ENCODE peak calls at places on chromosomes 7 and 10, in seven cellular contexts. F is fibroblast of mammary gland; A is activated T-cell treated with anti-CD3 and anti-CD28 coated beads, Interleukin-2, amount 50 U/mL, for 4 hours; M is fibroblast of lung; L is AG08396; I is ELF-1; S is head of caudate nucleus. O is an unnamed sample.

GRCh38 chr7:2517004-2517403 is 2.6 kb upstream of the LFNG start:
- DNase-seq in L (peak; percentile 94), F (peak; percentile 88), I (no peak), M (peak; percentile 64), S (no peak), A (no peak), O (no peak)

GRCh38 chr10:77162697-77163096 is 474.9 kb downstream of the KCNMA1 start:
- DNase-seq in I (no peak), L (no peak), A (no peak), M (peak; percentile 59), S (no peak), F (peak; percentile 93), O (no peak)

GRCh38 chr7:114048386-114049235 is 129.8 kb upstream of the PPP1R3A start:
- DNase-seq in S (no peak), A (no peak), M (peak; percentile 42), F (peak; percentile 63), I (no peak), L (peak; percentile 15), O (no peak)

GRCh38 chr10:3710764-3711163 is 74.2 kb downstream of the KLF6 start:
- DNase-seq in M (no peak), F (no peak), I (no peak), L (no peak), A (no peak), S (no peak), O (no peak)

GRCh38 chr7:92904292-92905131 is 68.1 kb upstream of the CDK6 start:
- DNase-seq in S (no peak), F (peak; percentile 96), L (peak; percentile 77), I (peak; percentile 67), M (peak; percentile 91), A (peak; percentile 76), O (no peak)

GRCh38 chr10:59177031-59177861 is 803 bp downstream of the PHYHIPL start:
- DNase-seq in A (no peak), M (peak; percentile 91), L (peak; percentile 86), S (peak; percentile 64), I (peak; percentile 58), F (peak; percentile 93), O (peak; percentile 68)

GRCh38 chr7:36219429-36219828 is 66.4 kb downstream of the EEPD1 start:
- DNase-seq in I (no peak), A (no peak), L (no peak), S (no peak), F (no peak), M (no peak), O (no peak)

GRCh38 chr10:15474671-15475070 is 103.6 kb upstream of the FAM171A1 start:
- DNase-seq in F (peak; percentile 61), L (no peak), S (no peak), M (peak; percentile 43), I (no peak), A (no peak), O (no peak)

GRCh38 chr7:140062118-140062527 is 628 bp downstream of the PARP12 start:
- DNase-seq in M (no peak), F (no peak), L (no peak), A (peak; percentile 54), S (no peak), I (no peak), O (peak; percentile 42)

GRCh38 chr7:39248041-39248692 is 270.5 kb downstream of the POU6F2 start:
- DNase-seq in F (no peak), S (no peak), M (no peak), L (no peak), A (no peak), I (peak; percentile 30), O (no peak)

GRCh38 chr7:41437257-41438196 is 265.4 kb downstream of the INHBA start:
- DNase-seq in S (no peak), A (no peak), I (no peak), F (no peak), M (no peak), L (no peak), O (no peak)

GRCh38 chr10:58477902-58478301 is 34.8 kb upstream of the BICC1 start:
- DNase-seq in S (no peak), L (no peak), I (no peak), F (no peak), A (no peak), M (no peak), O (no peak)

GRCh38 chr10:133258818-133259602 is 17.7 kb downstream of the ADAM8 start:
- DNase-seq in L (peak; percentile 97), I (no peak), M (peak; percentile 99), S (peak; percentile 76), F (peak; percentile 99), A (peak; percentile 86), O (no peak)

GRCh38 chr7:94258418-94258817 is 136.3 kb upstream of the COL1A2 start:
- DNase-seq in F (no peak), M (no peak), A (no peak), L (no peak), I (no peak), S (no peak), O (no peak)

GRCh38 chr7:45988405-45989057 is 67.5 kb upstream of the IGFBP3 start:
- DNase-seq in S (no peak), A (no peak), M (no peak), F (no peak), L (no peak), I (no peak), O (no peak)

GRCh38 chr7:51455513-51455912 is 138.9 kb upstream of the COBL start:
- DNase-seq in S (no peak), A (no peak), F (no peak), L (no peak), M (no peak), I (no peak), O (no peak)

GRCh38 chr10:665579-666091 is 23.8 kb downstream of the DIP2C start:
- DNase-seq in M (peak; percentile 95), L (peak; percentile 87), I (no peak), F (peak; percentile 75), S (peak; percentile 52), A (no peak), O (no peak)

GRCh38 chr7:16644987-16645592 is 464 bp downstream of the ANKMY2 start:
- DNase-seq in I (no peak), S (no peak), L (peak; percentile 16), F (peak; percentile 43), A (no peak), M (peak; percentile 39), O (no peak)

GRCh38 chr7:144629598-144629997 is 206.3 kb downstream of the TPK1 start:
- DNase-seq in S (no peak), L (no peak), M (no peak), I (no peak), F (no peak), A (no peak), O (no peak)

GRCh38 chr10:69451784-69452251 is 553 bp downstream of the TSPAN15 start:
- DNase-seq in I (peak; percentile 66), F (no peak), L (no peak), M (no peak), S (no peak), A (no peak), O (peak; percentile 78)

GRCh38 chr7:137328389-137329120 is 15.0 kb downstream of the PTN start:
- DNase-seq in F (peak; percentile 7), S (peak; percentile 20), M (peak; percentile 39), L (peak; percentile 33), I (no peak), A (no peak), O (no peak)

GRCh38 chr7:123190109-123190831 is 9.5 kb downstream of the SLC13A1 start:
- DNase-seq in F (no peak), I (no peak), S (no peak), L (no peak), M (no peak), A (no peak), O (no peak)

GRCh38 chr10:79238606-79239005 is 108.7 kb upstream of the PPIF start:
- DNase-seq in M (peak; percentile 29), I (peak; percentile 49), A (no peak), L (no peak), S (no peak), F (no peak), O (no peak)

GRCh38 chr10:30439931-30440330 is 5.9 kb downstream of the MAP3K8 start:
- DNase-seq in I (no peak), L (no peak), S (no peak), F (no peak), M (no peak), A (no peak), O (no peak)

GRCh38 chr7:156612930-156613329 is 27.6 kb upstream of the RNF32 start:
- DNase-seq in M (no peak), I (no peak), S (no peak), L (no peak), A (peak; percentile 65), F (no peak), O (no peak)

GRCh38 chr10:120429395-120429794 is 27.6 kb upstream of the PLPP4 start:
- DNase-seq in A (no peak), F (no peak), S (no peak), L (no peak), I (no peak), M (no peak), O (no peak)

GRCh38 chr10:121155742-121156141 is 304.6 kb downstream of the WDR11 start:
- DNase-seq in L (no peak), F (no peak), S (no peak), A (no peak), I (no peak), M (no peak), O (no peak)

GRCh38 chr10:88154596-88155250 is 291.3 kb downstream of the PTEN start:
- DNase-seq in L (no peak), S (no peak), I (no peak), F (peak; percentile 95), M (peak; percentile 46), A (no peak), O (no peak)

GRCh38 chr7:93332172-93332571 is 100.0 kb downstream of the VPS50 start:
- DNase-seq in M (no peak), F (no peak), S (no peak), I (no peak), A (no peak), L (no peak), O (no peak)

GRCh38 chr10:43203491-43204393 is 63.1 kb downstream of the RASGEF1A start:
- DNase-seq in I (peak; percentile 86), L (no peak), F (no peak), A (peak; percentile 3), S (peak; percentile 22), M (no peak), O (peak; percentile 90)

GRCh38 chr7:75033064-75033463 is 40.5 kb downstream of the RCC1L start:
- DNase-seq in S (no peak), A (no peak), I (peak; percentile 63), L (peak; percentile 37), F (no peak), M (no peak), O (peak; percentile 74)

GRCh38 chr10:33365871-33366411 is 31.5 kb upstream of the NRP1 start:
- DNase-seq in L (peak; percentile 42), F (peak; percentile 98), A (no peak), S (no peak), M (peak; percentile 94), I (no peak), O (no peak)

GRCh38 chr10:79184141-79184625 is 115.4 kb downstream of the ZMIZ1 start:
- DNase-seq in A (no peak), F (peak; percentile 72), L (peak; percentile 77), I (peak; percentile 81), M (peak; percentile 62), S (no peak), O (peak; percentile 60)

GRCh38 chr10:93160829-93161228 is 87.1 kb downstream of the CYP26A1 start:
- DNase-seq in F (peak; percentile 95), M (peak; percentile 2), I (no peak), A (no peak), L (peak; percentile 79), S (no peak), O (no peak)

GRCh38 chr7:99232082-99232770 is 24.3 kb upstream of the KPNA7 start:
- DNase-seq in L (peak; percentile 3), F (no peak), A (no peak), I (no peak), S (no peak), M (no peak), O (no peak)

GRCh38 chr10:123287594-123288247 is 133.5 kb downstream of the BUB3 start:
- DNase-seq in A (no peak), M (no peak), F (peak; percentile 77), S (peak; percentile 35), L (peak; percentile 14), I (no peak), O (no peak)

O was measured in H9.